ENCODE peak calls at places on chromosomes 5 and 9, in five cellular contexts. One of them, this sample, is unnamed. For H3K4me1, the result is how much of the 10 kb centered on the place peaks cover.

GRCh38 chr9:108565651-108566378 is 290.0 kb downstream of the ACTL7B start:
- DNase-seq in stomach: peak
- DNase-seq in spleen: no peak
- DNase-seq in HCT116: peak
- DNase-seq in mesendoderm: peak
- DNase-seq in this sample: no peak

GRCh38 chr9:36237230-36237629 is 21.0 kb downstream of the GNE start:
- DNase-seq in mesendoderm: no peak
- DNase-seq in stomach: no peak
- DNase-seq in spleen: no peak
- DNase-seq in HCT116: no peak
- DNase-seq in this sample: no peak

GRCh38 chr5:38468978-38469706 is 87.3 kb downstream of the LIFR start:
- DNase-seq in spleen: no peak
- DNase-seq in stomach: no peak
- DNase-seq in HCT116: no peak
- DNase-seq in mesendoderm: no peak
- DNase-seq in this sample: no peak

GRCh38 chr9:99126312-99126711 is 21.4 kb downstream of the TGFBR1 start:
- DNase-seq in mesendoderm: no peak
- DNase-seq in stomach: no peak
- DNase-seq in spleen: no peak
- DNase-seq in HCT116: no peak
- DNase-seq in this sample: no peak

GRCh38 chr9:38017885-38018186 is 51.2 kb downstream of the SHB start:
- DNase-seq in mesendoderm: no peak
- DNase-seq in HCT116: no peak
- DNase-seq in stomach: no peak
- DNase-seq in spleen: no peak
- DNase-seq in this sample: no peak

GRCh38 chr5:96254980-96255681 is 177.9 kb downstream of the PCSK1 start:
- DNase-seq in HCT116: no peak
- DNase-seq in stomach: peak
- DNase-seq in mesendoderm: no peak
- DNase-seq in spleen: no peak
- DNase-seq in this sample: peak

GRCh38 chr5:172715421-172715780 is 55.6 kb downstream of the DUSP1 start:
- DNase-seq in stomach: no peak
- DNase-seq in mesendoderm: no peak
- DNase-seq in HCT116: no peak
- DNase-seq in spleen: no peak
- DNase-seq in this sample: peak

GRCh38 chr5:151270599-151270998 is 17.6 kb downstream of the GM2A start:
- DNase-seq in mesendoderm: no peak
- DNase-seq in HCT116: no peak
- DNase-seq in stomach: no peak
- DNase-seq in spleen: no peak
- DNase-seq in this sample: no peak

GRCh38 chr5:72662936-72663335 is 153.5 kb upstream of the TNPO1 start:
- DNase-seq in HCT116: no peak
- DNase-seq in spleen: no peak
- DNase-seq in stomach: no peak
- DNase-seq in mesendoderm: peak
- DNase-seq in this sample: no peak

GRCh38 chr9:6106576-6107339 is 91.3 kb upstream of the RANBP6 start:
- DNase-seq in mesendoderm: peak
- DNase-seq in stomach: no peak
- DNase-seq in spleen: no peak
- DNase-seq in HCT116: peak
- DNase-seq in this sample: no peak

GRCh38 chr9:95024097-95024671 is 293.3 kb downstream of the FANCC start:
- DNase-seq in mesendoderm: peak
- DNase-seq in stomach: peak
- DNase-seq in spleen: no peak
- DNase-seq in HCT116: no peak
- DNase-seq in this sample: no peak

GRCh38 chr5:101915559-101915958 is 380.5 kb downstream of the SLCO4C1 start:
- DNase-seq in mesendoderm: peak
- DNase-seq in HCT116: no peak
- DNase-seq in stomach: no peak
- DNase-seq in spleen: no peak
- DNase-seq in this sample: no peak

GRCh38 chr5:148179234-148179824 is 11.0 kb downstream of the SPINK14 start:
- DNase-seq in stomach: no peak
- DNase-seq in spleen: no peak
- DNase-seq in HCT116: peak
- DNase-seq in mesendoderm: peak
- DNase-seq in this sample: no peak

GRCh38 chr9:87840126-87840525 is 42.6 kb upstream of the SPATA31E1 start:
- DNase-seq in mesendoderm: no peak
- DNase-seq in HCT116: no peak
- DNase-seq in spleen: no peak
- DNase-seq in stomach: no peak
- DNase-seq in this sample: no peak

GRCh38 chr9:16571127-16571848 is 299.2 kb downstream of the BNC2 start:
- DNase-seq in spleen: no peak
- DNase-seq in mesendoderm: no peak
- DNase-seq in HCT116: no peak
- DNase-seq in stomach: no peak
- DNase-seq in this sample: no peak

GRCh38 chr5:31626156-31626555 is 12.8 kb upstream of the PDZD2 start:
- DNase-seq in spleen: no peak
- DNase-seq in stomach: no peak
- DNase-seq in HCT116: no peak
- DNase-seq in mesendoderm: no peak
- DNase-seq in this sample: no peak

GRCh38 chr9:7780261-7780988 is 19.2 kb downstream of the DMAC1 start:
- DNase-seq in spleen: no peak
- DNase-seq in stomach: no peak
- DNase-seq in mesendoderm: peak
- DNase-seq in HCT116: no peak
- DNase-seq in this sample: no peak

GRCh38 chr5:177040814-177041410 is 18.4 kb downstream of the ZNF346 start:
- DNase-seq in spleen: no peak
- DNase-seq in mesendoderm: no peak
- DNase-seq in stomach: no peak
- DNase-seq in HCT116: no peak
- DNase-seq in this sample: no peak

GRCh38 chr5:50962934-50963646 is 296.7 kb downstream of the PARP8 start:
- DNase-seq in HCT116: peak
- DNase-seq in spleen: peak
- DNase-seq in mesendoderm: peak
- DNase-seq in stomach: peak
- DNase-seq in this sample: no peak

GRCh38 chr9:28378236-28378635 is 805.0 kb upstream of the C9orf72 start:
- DNase-seq in HCT116: no peak
- DNase-seq in mesendoderm: no peak
- DNase-seq in spleen: no peak
- DNase-seq in stomach: no peak
- DNase-seq in this sample: no peak

GRCh38 chr9:134276463-134277245 is 49.6 kb upstream of the RXRA start:
- DNase-seq in HCT116: no peak
- DNase-seq in stomach: no peak
- DNase-seq in spleen: no peak
- DNase-seq in mesendoderm: no peak
- DNase-seq in this sample: no peak

GRCh38 chr9:1440276-1440675 is 390.1 kb downstream of the DMRT2 start:
- DNase-seq in spleen: no peak
- DNase-seq in mesendoderm: no peak
- DNase-seq in HCT116: no peak
- DNase-seq in stomach: no peak
- DNase-seq in this sample: no peak

GRCh38 chr5:108148715-108149139 is 233.2 kb downstream of the FBXL17 start:
- DNase-seq in stomach: no peak
- DNase-seq in spleen: no peak
- DNase-seq in mesendoderm: peak
- DNase-seq in HCT116: no peak
- DNase-seq in this sample: no peak

GRCh38 chr9:82036101-82036500 is 47.5 kb downstream of the SPATA31D1 start:
- DNase-seq in HCT116: no peak
- DNase-seq in mesendoderm: no peak
- DNase-seq in spleen: no peak
- DNase-seq in stomach: no peak
- DNase-seq in this sample: no peak
- H3K27ac ChIP-seq in HCT116: no peak
- H3K27ac ChIP-seq in mesendoderm: no peak
- H3K27ac ChIP-seq in spleen: no peak
- H3K27ac ChIP-seq in stomach: no peak
- H3K27ac ChIP-seq in this sample: no peak

GRCh38 chr5:82068723-82069122 is 96.9 kb downstream of the ATG10 start:
- DNase-seq in mesendoderm: no peak
- DNase-seq in HCT116: no peak
- DNase-seq in stomach: no peak
- DNase-seq in spleen: no peak
- DNase-seq in this sample: no peak
- H3K4me1 ChIP-seq in mesendoderm: under half
- H3K4me1 ChIP-seq in HCT116: under half
- H3K4me1 ChIP-seq in stomach: under half
- H3K4me1 ChIP-seq in spleen: under half
- H3K4me1 ChIP-seq in this sample: under half

GRCh38 chr9:89312154-89312616 is 1.2 kb downstream of the CKS2 start:
- DNase-seq in HCT116: no peak
- DNase-seq in stomach: no peak
- DNase-seq in spleen: no peak
- DNase-seq in mesendoderm: peak
- DNase-seq in this sample: no peak

GRCh38 chr9:89314955-89315354 is 3.3 kb upstream of the SECISBP2 start:
- DNase-seq in stomach: no peak
- DNase-seq in mesendoderm: no peak
- DNase-seq in spleen: no peak
- DNase-seq in HCT116: no peak
- DNase-seq in this sample: no peak

GRCh38 chr9:89311346-89312153 is 555 bp downstream of the CKS2 start:
- DNase-seq in HCT116: no peak
- DNase-seq in stomach: no peak
- DNase-seq in spleen: no peak
- DNase-seq in mesendoderm: no peak
- DNase-seq in this sample: no peak

GRCh38 chr9:89315482-89315881 is 2.8 kb upstream of the SECISBP2 start:
- DNase-seq in stomach: no peak
- DNase-seq in HCT116: no peak
- DNase-seq in spleen: no peak
- DNase-seq in mesendoderm: no peak
- DNase-seq in this sample: no peak

GRCh38 chr9:89313842-89314241 is 2.8 kb downstream of the CKS2 start:
- DNase-seq in stomach: no peak
- DNase-seq in mesendoderm: no peak
- DNase-seq in HCT116: no peak
- DNase-seq in spleen: no peak
- DNase-seq in this sample: no peak
- H3K27ac ChIP-seq in stomach: no peak
- H3K27ac ChIP-seq in mesendoderm: no peak
- H3K27ac ChIP-seq in HCT116: peak
- H3K27ac ChIP-seq in spleen: no peak
- H3K27ac ChIP-seq in this sample: peak

GRCh38 chr9:89492586-89492985 is 5.3 kb downstream of the SEMA4D start:
- DNase-seq in mesendoderm: no peak
- DNase-seq in HCT116: no peak
- DNase-seq in spleen: no peak
- DNase-seq in stomach: no peak
- DNase-seq in this sample: no peak
- H3K4me1 ChIP-seq in mesendoderm: under half
- H3K4me1 ChIP-seq in HCT116: under half
- H3K4me1 ChIP-seq in spleen: half or more
- H3K4me1 ChIP-seq in stomach: under half
- H3K4me1 ChIP-seq in this sample: under half

GRCh38 chr5:59124983-59125960 is 542.4 kb downstream of the RAB3C start:
- DNase-seq in HCT116: no peak
- DNase-seq in stomach: no peak
- DNase-seq in spleen: no peak
- DNase-seq in mesendoderm: peak
- DNase-seq in this sample: no peak

GRCh38 chr5:59126665-59127354 is 543.9 kb downstream of the RAB3C start:
- DNase-seq in spleen: no peak
- DNase-seq in stomach: no peak
- DNase-seq in HCT116: no peak
- DNase-seq in mesendoderm: peak
- DNase-seq in this sample: no peak

GRCh38 chr5:59125961-59126360 is 543.1 kb downstream of the RAB3C start:
- DNase-seq in stomach: no peak
- DNase-seq in spleen: no peak
- DNase-seq in HCT116: no peak
- DNase-seq in mesendoderm: no peak
- DNase-seq in this sample: no peak

GRCh38 chr5:59119480-59119879 is 536.6 kb downstream of the RAB3C start:
- DNase-seq in HCT116: no peak
- DNase-seq in stomach: no peak
- DNase-seq in mesendoderm: no peak
- DNase-seq in spleen: no peak
- DNase-seq in this sample: no peak

DNA sequence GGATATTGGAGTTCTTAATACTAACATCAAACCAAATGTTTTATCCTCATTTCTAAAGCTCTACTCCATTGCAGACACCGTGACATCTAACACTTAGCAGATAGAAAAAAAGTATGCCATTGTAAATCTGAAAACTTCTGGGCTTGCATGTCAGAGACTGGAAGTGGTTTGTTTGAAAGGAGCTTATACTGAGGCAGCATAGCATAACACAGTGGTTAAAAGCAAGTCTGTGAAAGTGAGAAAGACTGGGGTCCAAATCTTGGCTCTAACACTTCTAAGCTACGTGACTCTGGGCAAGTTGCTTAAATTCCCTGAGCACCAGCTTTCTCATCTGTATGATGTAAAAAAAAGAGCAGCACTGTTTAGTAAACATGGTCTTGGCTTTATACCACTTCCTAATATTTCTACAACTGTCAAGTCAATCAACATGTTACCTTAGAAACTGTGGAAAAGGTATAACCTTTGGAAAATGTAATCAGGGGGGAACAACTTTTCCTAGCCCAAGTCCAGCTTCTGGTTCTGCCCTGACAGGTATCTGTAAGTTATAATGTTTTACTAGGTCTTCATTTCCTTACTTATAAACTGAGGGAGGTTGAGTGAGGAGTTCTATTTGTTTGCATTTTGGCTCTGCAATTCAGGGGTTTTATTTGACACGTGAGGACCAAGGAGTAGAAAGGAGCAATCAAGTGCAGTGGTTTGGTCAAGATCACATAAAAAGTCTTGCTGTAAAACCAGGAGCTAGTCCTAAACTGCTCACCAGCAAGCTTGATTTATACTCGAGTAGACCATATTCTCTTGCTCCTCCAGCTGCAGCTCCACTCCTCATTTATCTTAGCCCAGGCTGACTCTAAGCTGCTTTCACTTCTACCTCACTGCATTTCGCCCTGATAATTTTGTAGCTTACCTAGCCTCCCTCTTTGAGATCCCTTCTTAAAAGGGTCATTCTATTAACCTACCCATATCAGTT is 541.0 kb downstream of the RAB3C start:
- DNase-seq in stomach: no peak
- DNase-seq in spleen: no peak
- DNase-seq in HCT116: no peak
- DNase-seq in mesendoderm: no peak
- DNase-seq in this sample: no peak
- H3K27ac ChIP-seq in stomach: peak
- H3K27ac ChIP-seq in spleen: peak
- H3K27ac ChIP-seq in HCT116: no peak
- H3K27ac ChIP-seq in mesendoderm: no peak
- H3K27ac ChIP-seq in this sample: no peak

This sample was measured in RWPE2.